ENCODE peak calls at places on chromosomes 2 and 18, in seven cellular contexts. K is NCI-H1092 treated with DMSO at 0.1 percent for 48 hours, A is cardiac fibroblast, L is mucosa of descending colon, B is AML-193, S is NCI-H187, J is RPMI7951. M is an unnamed sample.

GRCh38 chr2:69805887-69806286 is 23.6 kb upstream of the GMCL1 start:
- DNase-seq in K (no peak), A (no peak), L (no peak), B (no peak), S (no peak), J (no peak), M (no peak)

GRCh38 chr2:154546341-154546740 is 152.2 kb upstream of the KCNJ3 start:
- DNase-seq in K (no peak), A (no peak), L (no peak), B (no peak), S (no peak), J (no peak), M (no peak)

GRCh38 chr18:50981381-50981780 is 13.5 kb downstream of the ELAC1 start:
- DNase-seq in K (no peak), A (no peak), L (no peak), B (no peak), S (no peak), J (no peak), M (no peak)

GRCh38 chr2:7083580-7084509 is 166.6 kb downstream of the RNF144A start:
- DNase-seq in K (peak; percentile 5), A (peak; percentile 51), L (peak; percentile 19), B (peak; percentile 35), S (no peak), J (peak; percentile 53), M (peak; percentile 26)

GRCh38 chr18:54284967-54285785 is 15.9 kb downstream of the POLI start:
- DNase-seq in K (no peak), A (peak; percentile 83), L (no peak), B (no peak), S (no peak), J (peak; percentile 54), M (peak; percentile 29)

GRCh38 chr18:59109375-59109774 is 30.3 kb upstream of the SEC11C start:
- DNase-seq in K (no peak), A (no peak), L (no peak), B (no peak), S (no peak), J (peak; percentile 35), M (no peak)

GRCh38 chr2:38037757-38038615 is 38.0 kb downstream of the CYP1B1 start:
- DNase-seq in K (no peak), A (peak; percentile 70), L (peak; percentile 17), B (no peak), S (no peak), J (peak; percentile 85), M (peak; percentile 11)

GRCh38 chr2:172307800-172308199 is 119.6 kb upstream of the ITGA6 start:
- DNase-seq in K (no peak), A (no peak), L (peak; percentile 88), B (no peak), S (no peak), J (no peak), M (peak; percentile 24)

GRCh38 chr2:142872900-142873724 is 4.4 kb upstream of the KYNU start:
- DNase-seq in K (no peak), A (peak; percentile 98), L (no peak), B (no peak), S (no peak), J (peak; percentile 85), M (peak; percentile 78)

GRCh38 chr18:74511823-74512222 is 15.7 kb downstream of the CNDP2 start:
- DNase-seq in K (no peak), A (no peak), L (no peak), B (no peak), S (no peak), J (no peak), M (no peak)

GRCh38 chr2:36707050-36707449 is 10.5 kb downstream of the VIT start:
- DNase-seq in K (no peak), A (peak; percentile 65), L (no peak), B (no peak), S (no peak), J (peak; percentile 89), M (peak; percentile 75)

GRCh38 chr2:33020883-33021282 is 74.1 kb downstream of the LTBP1 start:
- DNase-seq in K (no peak), A (no peak), L (no peak), B (no peak), S (no peak), J (no peak), M (no peak)

GRCh38 chr2:122061206-122061605 is 305.8 kb downstream of the TSN start:
- DNase-seq in K (no peak), A (no peak), L (no peak), B (no peak), S (no peak), J (no peak), M (no peak)

GRCh38 chr2:47339745-47340541 is 63.0 kb upstream of the MSH2 start:
- DNase-seq in K (no peak), A (peak; percentile 81), L (peak; percentile 62), B (no peak), S (no peak), J (peak; percentile 71), M (peak; percentile 88)

GRCh38 chr2:72097276-72097675 is 50.4 kb downstream of the CYP26B1 start:
- DNase-seq in K (no peak), A (no peak), L (no peak), B (no peak), S (no peak), J (no peak), M (no peak)

GRCh38 chr2:29733945-29734344 is 187.4 kb downstream of the ALK start:
- DNase-seq in K (no peak), A (no peak), L (no peak), B (no peak), S (no peak), J (no peak), M (no peak)

GRCh38 chr2:200363279-200363678 is 56.8 kb downstream of the SPATS2L start:
- DNase-seq in K (no peak), A (no peak), L (no peak), B (no peak), S (no peak), J (no peak), M (no peak)